ENCODE peak calls at places on chromosomes 11 and 22, in eight cellular contexts. C is Peyer's patch, N is HCT116, B is A549, H is transverse colon, V is body of pancreas, G is heart left ventricle, A is stomach. Y is an unnamed sample.

GRCh38 chr22:32672542-32672941 is 129.0 kb upstream of the TIMP3 start:
- DNase-seq in C (no peak), N (no peak), B (no peak), H (no peak), V (no peak), G (no peak), A (no peak), Y (no peak)

GRCh38 chr11:114036156-114036811 is 23.2 kb upstream of the ZBTB16 start:
- DNase-seq in C (peak; percentile 85), N (peak; percentile 41), B (peak; percentile 41), H (peak; percentile 88), V (peak; percentile 88), G (peak; percentile 91), A (peak; percentile 92), Y (peak; percentile 87)

GRCh38 chr11:62921573-62922188 is 518 bp upstream of the CHRM1 start:
- DNase-seq in C (no peak), N (no peak), B (no peak), H (peak; percentile 35), V (peak; percentile 54), G (peak; percentile 14), A (peak; percentile 55), Y (no peak)

GRCh38 chr11:33116535-33116934 is 44.7 kb downstream of the CSTF3 start:
- DNase-seq in C (no peak), N (peak; percentile 15), B (no peak), H (no peak), V (no peak), G (no peak), A (no peak), Y (no peak)

GRCh38 chr11:44589301-44589700 is 23.8 kb downstream of the CD82 start:
- DNase-seq in C (no peak), N (no peak), B (no peak), H (no peak), V (no peak), G (no peak), A (no peak), Y (no peak)

GRCh38 chr11:11296434-11296833 is 56.6 kb downstream of the CSNK2A3 start:
- DNase-seq in C (no peak), N (no peak), B (no peak), H (no peak), V (no peak), G (no peak), A (no peak), Y (no peak)

GRCh38 chr11:83720675-83721074 is 434.5 kb upstream of the CCDC90B start:
- DNase-seq in C (no peak), N (no peak), B (no peak), H (no peak), V (no peak), G (no peak), A (no peak), Y (no peak)

GRCh38 chr11:86559311-86559945 is 113.0 kb downstream of the ME3 start:
- DNase-seq in C (peak; percentile 59), N (no peak), B (no peak), H (no peak), V (peak; percentile 14), G (peak; percentile 60), A (no peak), Y (peak; percentile 53)

GRCh38 chr22:24695958-24696511 is 78.5 kb downstream of the PIWIL3 start:
- DNase-seq in C (peak; percentile 59), N (no peak), B (no peak), H (no peak), V (no peak), G (peak; percentile 43), A (peak; percentile 47), Y (no peak)

GRCh38 chr11:65911682-65912568 is 6.9 kb downstream of the C11orf68 start:
- DNase-seq in C (no peak), N (peak; percentile 72), B (peak; percentile 68), H (peak; percentile 40), V (no peak), G (peak; percentile 56), A (no peak), Y (peak; percentile 53)

GRCh38 chr11:23311986-23312940 is 452.0 kb upstream of the CCDC179 start:
- DNase-seq in C (no peak), N (no peak), B (no peak), H (no peak), V (no peak), G (no peak), A (no peak), Y (no peak)

GRCh38 chr22:30245181-30245984 is 1.2 kb downstream of the LIF start:
- DNase-seq in C (no peak), N (no peak), B (no peak), H (peak; percentile 56), V (no peak), G (no peak), A (no peak), Y (no peak)

GRCh38 chr22:30247974-30248373 is 1.4 kb upstream of the LIF start:
- DNase-seq in C (no peak), N (no peak), B (no peak), H (no peak), V (no peak), G (no peak), A (no peak), Y (no peak)

GRCh38 chr22:30246962-30247376 is 410 bp upstream of the LIF start:
- DNase-seq in C (peak; percentile 86), N (no peak), B (no peak), H (peak; percentile 85), V (no peak), G (no peak), A (no peak), Y (no peak)

GRCh38 chr22:30247561-30247960 is 1.0 kb upstream of the LIF start:
- DNase-seq in C (no peak), N (no peak), B (no peak), H (no peak), V (no peak), G (no peak), A (no peak), Y (no peak)

GRCh38 chr22:30245985-30246901 is at the start of gene LIF:
- DNase-seq in C (no peak), N (no peak), B (no peak), H (peak; percentile 52), V (no peak), G (no peak), A (no peak), Y (peak; percentile 43)
- H3K4me3 ChIP-seq in C (peak within 1 kb of the TSS; percentile 62), N (peak within 1 kb of the TSS; percentile 36), B (no peak within 1 kb of the TSS), H (peak within 1 kb of the TSS; percentile 62), V (peak within 1 kb of the TSS; percentile 17), G (peak within 1 kb of the TSS; percentile 56), A (peak within 1 kb of the TSS; percentile 62), Y (peak within 1 kb of the TSS; percentile 56)

GRCh38 chr11:9574556-9574805 is 1.0 kb downstream of the WEE1 start:
- DNase-seq in C (no peak), N (no peak), B (no peak), H (peak; percentile 35), V (peak; percentile 19), G (peak; percentile 59), A (peak; percentile 34), Y (peak; percentile 33)

GRCh38 chr11:9577032-9577431 is 3.6 kb downstream of the WEE1 start:
- DNase-seq in C (no peak), N (no peak), B (no peak), H (no peak), V (no peak), G (no peak), A (no peak), Y (no peak)

GRCh38 chr11:9573775-9574555 is 495 bp downstream of the WEE1 start:
- DNase-seq in C (no peak), N (no peak), B (peak; percentile 32), H (peak; percentile 32), V (peak; percentile 20), G (peak; percentile 36), A (peak; percentile 31), Y (peak; percentile 22)

GRCh38 chr11:9574806-9575530 is 1.5 kb downstream of the WEE1 start:
- DNase-seq in C (peak; percentile 70), N (peak; percentile 56), B (peak; percentile 75), H (peak; percentile 74), V (peak; percentile 59), G (peak; percentile 70), A (peak; percentile 44), Y (peak; percentile 68)

DNA sequence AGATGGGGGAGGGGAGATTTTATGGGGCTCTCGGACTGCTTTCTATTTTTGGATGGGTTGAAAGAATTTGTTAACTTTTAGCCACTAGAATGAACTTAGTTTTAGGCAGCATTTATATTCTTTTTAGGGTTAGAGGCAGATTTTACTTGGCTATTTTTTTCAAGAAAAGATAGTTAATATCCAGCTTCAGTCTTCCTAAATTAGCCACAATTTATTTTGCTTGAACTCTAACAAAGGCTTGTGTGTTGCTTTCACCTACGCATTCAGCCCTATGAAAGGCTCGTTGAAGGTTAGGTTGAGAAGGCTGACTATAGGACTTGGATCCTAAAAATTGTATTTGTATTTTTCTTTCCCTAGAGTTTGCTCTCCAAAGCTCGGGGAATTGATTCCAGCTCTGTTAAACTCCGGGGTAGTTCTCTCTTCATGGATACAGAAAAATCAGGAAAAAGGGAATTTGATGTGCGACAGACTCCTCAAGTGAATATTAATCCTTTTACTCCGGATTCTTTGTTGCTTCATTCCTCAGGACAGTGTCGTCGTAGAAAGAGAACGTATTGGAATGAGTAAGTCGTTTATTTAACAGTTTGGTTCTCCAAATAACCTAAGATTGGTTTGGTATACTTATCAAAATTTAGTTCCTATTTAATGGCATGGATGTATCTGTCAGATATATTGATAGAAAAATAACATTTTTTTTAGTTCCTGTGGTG is 2.2 kb downstream of the WEE1 start:
- DNase-seq in C (no peak), N (no peak), B (no peak), H (no peak), V (no peak), G (no peak), A (no peak), Y (no peak)
- H3K4me1 ChIP-seq in C (peaks cover 12% of the 10 kb centered on the region), N (peaks cover 6% of the 10 kb centered on the region), B (peaks cover 38% of the 10 kb centered on the region), H (peaks cover 22% of the 10 kb centered on the region), V (peaks cover 23% of the 10 kb centered on the region), G (no peaks in the 10 kb centered on the region), A (peaks cover 53% of the 10 kb centered on the region), Y (no peaks in the 10 kb centered on the region)

GRCh38 chr22:38795569-38795968 is 1.6 kb upstream of the DNAL4 start:
- DNase-seq in C (no peak), N (no peak), B (no peak), H (no peak), V (no peak), G (no peak), A (no peak), Y (no peak)
- TF ChIP-seq POLR2A in C (no peak), N (no peak), B (no peak), H (no peak), V (no peak), G (no peak), A (no peak), Y (no peak)

GRCh38 chr11:75262961-75263852 is 22.6 kb downstream of the TPBGL start:
- DNase-seq in C (no peak), N (no peak), B (no peak), H (peak; percentile 7), V (no peak), G (no peak), A (no peak), Y (no peak)

GRCh38 chr11:75261474-75261847 is 20.9 kb downstream of the TPBGL start:
- DNase-seq in C (no peak), N (no peak), B (no peak), H (peak; percentile 8), V (no peak), G (no peak), A (no peak), Y (no peak)

GRCh38 chr11:75262436-75262835 is 21.9 kb downstream of the TPBGL start:
- DNase-seq in C (no peak), N (no peak), B (no peak), H (peak; percentile 7), V (no peak), G (no peak), A (no peak), Y (no peak)

GRCh38 chr11:75260396-75260795 is 19.8 kb downstream of the TPBGL start:
- DNase-seq in C (no peak), N (no peak), B (no peak), H (peak; percentile 7), V (no peak), G (no peak), A (no peak), Y (no peak)

GRCh38 chr11:75261902-75262361 is 21.4 kb downstream of the TPBGL start:
- DNase-seq in C (no peak), N (no peak), B (no peak), H (peak; percentile 5), V (no peak), G (no peak), A (no peak), Y (no peak)
- H3K4me3 ChIP-seq in C (no peak overlapping the region), N (no peak overlapping the region), B (no peak overlapping the region), H (no peak overlapping the region), V (no peak overlapping the region), G (no peak overlapping the region), A (no peak overlapping the region), Y (no peak overlapping the region)